ENCODE peak calls at places on chromosomes 2 and 18, in four cellular contexts. P, V, R and L are unnamed samples.

GRCh38 chr18:58225101-58225500 is 181.1 kb downstream of the NEDD4L start:
- DNase-seq in P (no peak), V (no peak), R (no peak), L (no peak)

GRCh38 chr2:119678021-119678656 is 862 bp upstream of the TMEM177 start:
- DNase-seq in P (peak; percentile 70), V (peak; percentile 54), R (peak; percentile 57), L (no peak)

GRCh38 chr2:190533968-190534309 is 583 bp downstream of the NEMP2 start:
- DNase-seq in P (peak; percentile 79), V (no peak), R (no peak), L (no peak)

GRCh38 chr2:96802281-96802595 is 13.8 kb upstream of the CNNM3 start:
- DNase-seq in P (no peak), V (no peak), R (no peak), L (peak; percentile 47)

GRCh38 chr2:177352441-177353070 is 40.0 kb upstream of the AGPS start:
- DNase-seq in P (no peak), V (no peak), R (no peak), L (no peak)

GRCh38 chr2:129336276-129336675 is 643.2 kb upstream of the RAB6C start:
- DNase-seq in P (no peak), V (no peak), R (no peak), L (no peak)

GRCh38 chr2:8857709-8858108 is 20.3 kb upstream of the KIDINS220 start:
- DNase-seq in P (no peak), V (no peak), R (no peak), L (no peak)

GRCh38 chr2:208511016-208511415 is 104.4 kb downstream of the PTH2R start:
- DNase-seq in P (no peak), V (no peak), R (no peak), L (no peak)

GRCh38 chr2:165927353-165927752 is 26.2 kb downstream of the TTC21B start:
- DNase-seq in P (no peak), V (no peak), R (no peak), L (no peak)

GRCh38 chr18:73520229-73520628 is 627.4 kb downstream of the FBXO15 start:
- DNase-seq in P (peak; percentile 5), V (no peak), R (no peak), L (no peak)

GRCh38 chr2:170091461-170091860 is 86.5 kb upstream of the MYO3B start:
- DNase-seq in P (no peak), V (no peak), R (no peak), L (no peak)

GRCh38 chr2:236583621-236584203 is 14.1 kb downstream of the ACKR3 start:
- DNase-seq in P (no peak), V (no peak), R (no peak), L (peak; percentile 56)

GRCh38 chr2:121343191-121343590 is 58.2 kb upstream of the TFCP2L1 start:
- DNase-seq in P (no peak), V (no peak), R (no peak), L (no peak)

GRCh38 chr2:172311921-172312345 is 115.5 kb upstream of the ITGA6 start:
- DNase-seq in P (no peak), V (peak; percentile 68), R (no peak), L (no peak)

GRCh38 chr2:227106845-227107759 is 56.9 kb downstream of the COL4A4 start:
- DNase-seq in P (peak; percentile 73), V (peak; percentile 47), R (peak; percentile 53), L (no peak)

GRCh38 chr2:39437522-39438296 is 624 bp upstream of the MAP4K3 start:
- DNase-seq in P (peak; percentile 69), V (peak; percentile 64), R (peak; percentile 78), L (peak; percentile 70)

GRCh38 chr18:52950153-52950552 is 610.2 kb downstream of the DCC start:
- DNase-seq in P (no peak), V (no peak), R (no peak), L (no peak)

GRCh38 chr18:6751207-6751606 is 21.7 kb downstream of the ARHGAP28 start:
- DNase-seq in P (no peak), V (no peak), R (no peak), L (no peak)

GRCh38 chr2:119520696-119521436 is 3.4 kb downstream of the SCTR start:
- DNase-seq in P (no peak), V (no peak), R (no peak), L (no peak)

GRCh38 chr2:102826904-102827303 is 65.1 kb downstream of the TMEM182 start:
- DNase-seq in P (no peak), V (peak; percentile 31), R (no peak), L (no peak)

GRCh38 chr18:10927980-10928605 is 221.3 kb downstream of the PIEZO2 start:
- DNase-seq in P (no peak), V (no peak), R (no peak), L (no peak)

GRCh38 chr18:23077493-23078256 is 57.6 kb upstream of the CABLES1 start:
- DNase-seq in P (peak; percentile 75), V (peak; percentile 50), R (no peak), L (no peak)

GRCh38 chr2:176285321-176285720 is 16.1 kb downstream of the MTX2 start:
- DNase-seq in P (no peak), V (no peak), R (no peak), L (no peak)

GRCh38 chr2:109021895-109022300 is 32.9 kb upstream of the EDAR start:
- DNase-seq in P (peak; percentile 50), V (no peak), R (no peak), L (no peak)

GRCh38 chr2:62382757-62383156 is 123.2 kb downstream of the TMEM17 start:
- DNase-seq in P (no peak), V (no peak), R (no peak), L (no peak)

GRCh38 chr2:38131665-38132064 is 55.7 kb upstream of the CYP1B1 start:
- DNase-seq in P (no peak), V (no peak), R (no peak), L (no peak)
- H3K4me1 ChIP-seq in P (no peaks in the 10 kb centered on the region), V (no peaks in the 10 kb centered on the region), R (no peaks in the 10 kb centered on the region), L (no peaks in the 10 kb centered on the region)

GRCh38 chr18:44819944-44820510 is 139.3 kb downstream of the SETBP1 start:
- DNase-seq in P (no peak), V (no peak), R (no peak), L (peak; percentile 86)
- TF ChIP-seq EP300 in P (no peak), V (peak; percentile 20), R (no peak), L (no peak)

DNA sequence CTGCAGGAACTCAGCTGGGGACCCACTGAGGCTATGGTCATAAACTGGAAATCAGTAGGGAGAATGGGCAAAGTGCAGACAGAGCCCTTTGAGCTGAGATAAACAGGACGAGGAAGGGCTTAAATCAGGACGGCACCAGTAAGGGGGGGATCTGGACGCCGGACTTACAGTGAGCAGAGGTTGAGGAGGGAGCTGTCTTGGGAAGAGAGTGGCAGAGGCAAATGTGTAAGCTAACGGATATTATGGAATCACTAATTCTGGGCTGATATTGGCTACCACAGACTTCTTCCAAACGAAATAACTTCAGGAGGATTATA is 540 bp downstream of the CYP27A1 start:
- DNase-seq in P (peak; percentile 74), V (no peak), R (peak; percentile 34), L (no peak)
- H3K4me1 ChIP-seq in P (peaks cover 62% of the 10 kb centered on the region), V (peaks cover 12% of the 10 kb centered on the region), R (peaks cover 11% of the 10 kb centered on the region), L (peaks cover 18% of the 10 kb centered on the region)

GRCh38 chr2:198098918-198099317 is 294.5 kb downstream of the PLCL1 start:
- DNase-seq in P (no peak), V (no peak), R (no peak), L (no peak)
- TF ChIP-seq EP300 in P (no peak), V (no peak), R (no peak), L (no peak)

GRCh38 chr2:83572400-83572799 is 886.7 kb downstream of the SUCLG1 start:
- DNase-seq in P (no peak), V (no peak), R (no peak), L (no peak)
- H3K4me1 ChIP-seq in P (no peaks in the 10 kb centered on the region), V (no peaks in the 10 kb centered on the region), R (no peaks in the 10 kb centered on the region), L (no peaks in the 10 kb centered on the region)

GRCh38 chr2:85457877-85458316 is 39.4 kb downstream of the SH2D6 start:
- DNase-seq in P (no peak), V (peak; percentile 41), R (peak; percentile 50), L (peak; percentile 29)
- TF ChIP-seq EP300 in P (no peak), V (no peak), R (no peak), L (no peak)

DNA sequence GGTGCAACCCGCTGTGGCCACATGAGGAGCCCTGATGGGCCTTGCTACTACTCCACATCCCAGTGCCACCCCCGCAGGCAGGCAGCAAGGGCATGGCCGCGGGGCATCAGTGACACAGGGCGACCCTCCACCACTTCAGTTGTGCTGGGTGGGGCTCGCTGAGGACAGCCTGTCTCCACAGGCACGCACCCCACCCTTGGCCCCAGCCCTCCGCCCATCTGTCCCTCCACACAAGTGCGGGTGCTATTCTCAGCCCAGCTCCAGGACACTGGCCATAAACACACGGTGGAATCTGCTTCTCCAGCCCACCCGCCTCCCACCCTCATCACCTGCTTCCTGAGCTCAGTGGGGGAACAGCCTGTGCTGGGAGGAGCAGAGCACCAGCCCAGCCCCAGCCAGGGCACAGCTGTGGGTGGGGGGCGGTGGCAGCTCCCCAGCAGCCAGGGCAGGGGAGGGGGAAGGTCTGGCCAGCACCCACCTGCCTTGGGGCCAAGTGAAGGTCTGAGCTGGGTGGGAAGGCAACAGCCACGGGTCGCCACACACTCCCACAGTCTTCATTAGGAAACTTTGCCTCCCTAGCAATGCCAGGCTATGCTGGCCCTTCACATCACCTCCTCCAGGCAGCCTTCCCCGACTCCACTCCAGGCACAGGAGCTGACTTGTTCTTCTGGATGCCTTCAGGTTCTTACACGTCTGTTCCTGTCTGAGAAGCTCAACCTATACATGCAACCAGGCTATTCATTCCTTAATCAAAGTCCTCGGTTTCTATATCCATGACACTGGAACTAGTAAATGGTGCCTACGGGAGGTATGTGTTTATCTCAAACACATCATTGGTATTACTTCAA is 16.4 kb downstream of the BIN1 start:
- DNase-seq in P (no peak), V (no peak), R (no peak), L (no peak)
- H3K4me1 ChIP-seq in P (no peaks in the 10 kb centered on the region), V (peaks cover 57% of the 10 kb centered on the region), R (peaks cover 15% of the 10 kb centered on the region), L (no peaks in the 10 kb centered on the region)

GRCh38 chr2:58350484-58350883 is 109.4 kb upstream of the FANCL start:
- DNase-seq in P (no peak), V (no peak), R (no peak), L (no peak)
- TF ChIP-seq EP300 in P (no peak), V (no peak), R (no peak), L (no peak)